ENCODE peak calls at places on chromosomes 6 and 20, in six cellular contexts. S, Z, B, A, U and V are unnamed samples.

GRCh38 chr6:52595000-52595795 is 18.3 kb upstream of the TRAM2 start:
- DNase-seq in S (peak; percentile 94), Z (peak; percentile 64), B (peak; percentile 89), A (peak; percentile 93), U (no peak), V (no peak)

GRCh38 chr20:2122921-2123320 is 21.3 kb downstream of the STK35 start:
- DNase-seq in S (peak; percentile 97), Z (no peak), B (peak; percentile 85), A (peak; percentile 87), U (no peak), V (no peak)

GRCh38 chr20:59010321-59010994 is 3.4 kb upstream of the CTSZ start:
- DNase-seq in S (no peak), Z (no peak), B (peak; percentile 36), A (peak; percentile 63), U (no peak), V (no peak)

GRCh38 chr6:21780601-21781000 is 187.1 kb downstream of the SOX4 start:
- DNase-seq in S (no peak), Z (peak; percentile 49), B (no peak), A (no peak), U (no peak), V (no peak)

GRCh38 chr6:45724511-45724910 is 291.1 kb downstream of the CLIC5 start:
- DNase-seq in S (peak; percentile 84), Z (no peak), B (peak; percentile 78), A (peak; percentile 84), U (no peak), V (no peak)

GRCh38 chr6:35624341-35625070 is 64.2 kb downstream of the FKBP5 start:
- DNase-seq in S (peak; percentile 27), Z (no peak), B (no peak), A (no peak), U (no peak), V (peak; percentile 50)

GRCh38 chr6:47252636-47253035 is 57.1 kb downstream of the TNFRSF21 start:
- DNase-seq in S (no peak), Z (no peak), B (no peak), A (no peak), U (no peak), V (no peak)

GRCh38 chr6:83824388-83824801 is 28.8 kb upstream of the RIPPLY2 start:
- DNase-seq in S (peak; percentile 12), Z (no peak), B (peak; percentile 14), A (peak; percentile 30), U (no peak), V (no peak)

GRCh38 chr6:27901801-27902200 is 10.4 kb downstream of the OR2B2 start:
- DNase-seq in S (no peak), Z (no peak), B (no peak), A (no peak), U (no peak), V (peak; percentile 77)

GRCh38 chr6:72950114-72950860 is 275.0 kb downstream of the KHDC1L start:
- DNase-seq in S (peak; percentile 89), Z (no peak), B (peak; percentile 83), A (peak; percentile 85), U (no peak), V (no peak)

GRCh38 chr6:40376113-40376650 is 211.0 kb downstream of the LRFN2 start:
- DNase-seq in S (no peak), Z (no peak), B (no peak), A (no peak), U (no peak), V (no peak)

GRCh38 chr6:39362487-39362865 is 40.0 kb upstream of the KCNK16 start:
- DNase-seq in S (no peak), Z (peak; percentile 73), B (no peak), A (no peak), U (peak; percentile 39), V (peak; percentile 51)

GRCh38 chr20:43028470-43028869 is 161.2 kb downstream of the PTPRT start:
- DNase-seq in S (no peak), Z (no peak), B (no peak), A (no peak), U (no peak), V (no peak)

DNA sequence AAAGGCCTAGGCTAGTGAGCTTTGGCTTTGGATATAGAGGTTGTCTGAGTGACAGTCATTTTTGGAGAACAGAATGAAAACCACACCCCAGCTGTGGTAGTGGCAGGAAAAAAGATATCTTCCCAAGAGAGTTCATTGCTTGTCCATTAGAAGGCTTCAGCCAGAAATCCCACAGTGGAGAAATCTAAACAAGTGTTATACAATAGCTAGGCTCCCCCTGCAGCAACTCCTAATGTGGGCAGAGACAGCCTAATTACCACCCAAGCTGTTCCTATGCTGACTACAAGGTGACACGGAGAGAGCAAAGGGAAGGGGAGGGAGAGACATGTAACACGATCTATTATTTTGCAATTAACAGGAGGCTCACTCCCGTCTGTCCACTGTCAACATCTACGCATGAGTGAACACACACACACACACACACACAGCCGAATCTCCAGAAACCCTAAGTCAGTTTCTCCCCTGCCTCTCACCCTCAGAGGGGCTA is 147.5 kb upstream of the TCF21 start:
- DNase-seq in S (peak; percentile 13), Z (peak; percentile 51), B (peak; percentile 22), A (peak; percentile 17), U (peak; percentile 29), V (no peak)
- H2AFZ ChIP-seq in S (no peak overlapping the region), Z (no peak overlapping the region), B (peak overlapping the region; percentile 58), A (no peak overlapping the region), U (no peak overlapping the region), V (no peak overlapping the region)

GRCh38 chr6:106764353-106764980 is 135.1 kb downstream of the QRSL1 start:
- DNase-seq in S (no peak), Z (no peak), B (no peak), A (no peak), U (no peak), V (no peak)

GRCh38 chr6:106766201-106766600 is 136.8 kb downstream of the QRSL1 start:
- DNase-seq in S (no peak), Z (no peak), B (no peak), A (no peak), U (no peak), V (no peak)

GRCh38 chr6:106767271-106767670 is 137.9 kb downstream of the QRSL1 start:
- DNase-seq in S (no peak), Z (no peak), B (no peak), A (no peak), U (no peak), V (no peak)

GRCh38 chr6:106763361-106763760 is 134.0 kb downstream of the QRSL1 start:
- DNase-seq in S (no peak), Z (no peak), B (no peak), A (no peak), U (no peak), V (no peak)

GRCh38 chr6:106765496-106765895 is 136.1 kb downstream of the QRSL1 start:
- DNase-seq in S (no peak), Z (no peak), B (no peak), A (no peak), U (no peak), V (no peak)
- H3K4me3 ChIP-seq in S (no peak overlapping the region), Z (no peak overlapping the region), B (no peak overlapping the region), A (no peak overlapping the region), U (no peak overlapping the region), V (no peak overlapping the region)

GRCh38 chr6:144896876-144897275 is 611.7 kb downstream of the UTRN start:
- DNase-seq in S (no peak), Z (no peak), B (no peak), A (no peak), U (no peak), V (no peak)

GRCh38 chr6:144896296-144896695 is 611.2 kb downstream of the UTRN start:
- DNase-seq in S (no peak), Z (no peak), B (no peak), A (no peak), U (no peak), V (no peak)

GRCh38 chr6:144897441-144897921 is 612.3 kb downstream of the UTRN start:
- DNase-seq in S (peak; percentile 87), Z (no peak), B (peak; percentile 81), A (peak; percentile 86), U (no peak), V (no peak)

GRCh38 chr6:144895313-144895712 is 610.2 kb downstream of the UTRN start:
- DNase-seq in S (no peak), Z (no peak), B (no peak), A (no peak), U (no peak), V (no peak)

DNA sequence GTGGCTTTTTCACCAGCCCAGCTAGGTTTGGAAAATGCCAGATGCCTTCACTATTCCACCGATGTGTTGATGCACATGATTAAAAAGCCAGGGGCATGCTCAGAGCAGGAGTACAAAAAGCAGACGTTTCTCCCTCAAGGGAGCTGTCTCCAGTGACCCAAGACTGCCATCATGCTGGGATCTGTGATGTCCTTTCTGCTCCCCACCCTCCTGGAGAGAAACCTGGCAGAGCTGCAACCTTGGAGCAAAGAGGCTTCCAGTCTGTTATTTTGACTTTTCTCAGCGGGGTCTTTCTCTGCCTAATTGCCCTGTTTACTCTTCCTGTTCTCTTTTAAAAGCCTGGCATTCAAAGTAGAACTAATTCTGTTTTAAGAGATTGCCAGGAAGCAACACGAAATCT is 610.8 kb downstream of the UTRN start:
- DNase-seq in S (no peak), Z (no peak), B (no peak), A (no peak), U (no peak), V (no peak)
- H2AFZ ChIP-seq in S (no peak overlapping the region), Z (no peak overlapping the region), B (no peak overlapping the region), A (no peak overlapping the region), U (no peak overlapping the region), V (no peak overlapping the region)

DNA sequence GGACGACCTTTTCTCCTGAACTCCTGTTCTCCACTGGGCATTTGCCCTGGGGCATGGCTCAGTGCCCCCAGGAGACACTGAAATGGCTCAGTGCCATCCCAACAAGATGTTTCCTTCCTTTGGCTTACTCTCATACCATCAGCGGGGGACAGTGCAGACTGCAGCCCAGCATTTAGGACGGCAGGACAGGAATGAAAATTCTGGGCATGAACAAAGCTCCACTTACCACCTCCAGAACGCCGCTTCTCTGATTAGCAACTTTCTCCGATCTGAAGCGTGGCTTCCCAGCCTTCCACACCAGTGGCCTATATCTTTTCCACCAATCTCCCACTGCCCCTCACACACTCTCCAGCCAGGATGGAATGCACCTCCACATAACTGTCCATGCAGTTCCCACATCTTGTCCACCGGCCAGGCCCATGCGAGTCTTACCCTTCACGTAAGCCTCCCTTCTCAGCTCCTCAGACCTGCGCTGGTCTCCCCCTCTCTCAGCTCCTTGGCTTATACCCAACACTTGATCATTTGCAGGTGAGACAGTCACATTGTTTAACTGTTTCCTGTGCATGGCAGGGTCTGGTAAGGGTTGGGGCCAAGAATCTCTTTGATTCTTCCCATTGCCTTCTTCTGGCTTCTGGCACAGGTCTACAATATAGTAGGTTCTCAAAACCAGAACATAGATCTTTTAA is 114.5 kb downstream of the FYN start:
- DNase-seq in S (no peak), Z (no peak), B (no peak), A (peak; percentile 27), U (no peak), V (no peak)
- H3K4me3 ChIP-seq in S (no peak overlapping the region), Z (no peak overlapping the region), B (no peak overlapping the region), A (no peak overlapping the region), U (no peak overlapping the region), V (no peak overlapping the region)

GRCh38 chr20:18314786-18315406 is 26.6 kb downstream of the ZNF133 start:
- DNase-seq in S (peak; percentile 80), Z (no peak), B (peak; percentile 53), A (peak; percentile 65), U (no peak), V (no peak)
- H2AFZ ChIP-seq in S (peak overlapping the region; percentile 73), Z (no peak overlapping the region), B (no peak overlapping the region), A (no peak overlapping the region), U (no peak overlapping the region), V (no peak overlapping the region)